ENCODE peak calls at places on chromosomes 7 and 10, in four cellular contexts. Q, R, X and W are unnamed samples.
A peak's percentile ranks its signal among the peaks of the same experiment; 100 is the strongest.

GRCh38 chr7:101154693-101155102 is 422 bp downstream of the AP1S1 start:
- DNase-seq in X (no peak), Q (no peak), R (no peak), W (no peak)

GRCh38 chr7:149027560-149028345 is 552 bp downstream of the PDIA4 start:
- DNase-seq in Q (no peak), R (no peak), X (no peak), W (peak; percentile 50)

GRCh38 chr10:78028438-78029293 is 649 bp downstream of the POLR3A start:
- DNase-seq in X (no peak), Q (no peak), R (peak; percentile 84), W (no peak)

GRCh38 chr7:104548861-104549260 is 220.5 kb downstream of the LHFPL3 start:
- DNase-seq in R (no peak), Q (no peak), X (no peak), W (no peak)

GRCh38 chr10:14062528-14063260 is 268.0 kb downstream of the FRMD4A start:
- DNase-seq in Q (no peak), X (no peak), R (no peak), W (no peak)

GRCh38 chr7:711967-712600 is 14.4 kb upstream of the DNAAF5 start:
- DNase-seq in Q (no peak), R (no peak), X (no peak), W (peak; percentile 83)

GRCh38 chr7:155381852-155382801 is 75.8 kb upstream of the EN2 start:
- DNase-seq in X (no peak), Q (no peak), R (no peak), W (peak; percentile 63)

GRCh38 chr7:9761224-9761623 is 1212.4 kb upstream of the PHF14 start:
- DNase-seq in X (no peak), R (no peak), Q (no peak), W (no peak)

GRCh38 chr10:59839576-59839975 is 66.8 kb downstream of the CCDC6 start:
- DNase-seq in X (no peak), Q (no peak), R (no peak), W (no peak)

GRCh38 chr7:138257459-138258193 is 181.4 kb downstream of the AKR1D1 start:
- DNase-seq in Q (no peak), X (peak; percentile 82), R (peak; percentile 99), W (no peak)

GRCh38 chr7:54687518-54688212 is 71.3 kb downstream of the SEC61G start:
- DNase-seq in Q (no peak), R (no peak), X (no peak), W (no peak)

GRCh38 chr10:34575882-34576281 is 239.2 kb downstream of the PARD3 start:
- DNase-seq in R (no peak), Q (no peak), X (no peak), W (no peak)

GRCh38 chr10:74704629-74705360 is 121.6 kb upstream of the KAT6B start:
- DNase-seq in R (peak; percentile 26), X (no peak), Q (no peak), W (no peak)

GRCh38 chr10:121617176-121617575 is 18.9 kb upstream of the FGFR2 start:
- DNase-seq in R (no peak), Q (no peak), X (no peak), W (no peak)

GRCh38 chr7:46485481-46486065 is 564.5 kb upstream of the IGFBP3 start:
- DNase-seq in R (no peak), Q (no peak), X (no peak), W (no peak)

GRCh38 chr7:43938892-43939482 is 12.8 kb downstream of the UBE2D4 start:
- DNase-seq in Q (no peak), X (no peak), R (no peak), W (no peak)

GRCh38 chr10:72285972-72286521 is 12.3 kb downstream of the DDIT4 start:
- DNase-seq in R (peak; percentile 41), X (no peak), Q (no peak), W (no peak)

GRCh38 chr10:100037758-100038315 is 28.1 kb upstream of the DNMBP start:
- DNase-seq in Q (no peak), X (no peak), R (no peak), W (no peak)

GRCh38 chr10:44517635-44518034 is 132.7 kb upstream of the CXCL12 start:
- DNase-seq in Q (no peak), R (peak; percentile 10), X (peak; percentile 50), W (peak; percentile 6)

GRCh38 chr7:136874393-136875032 is 6.1 kb downstream of the CHRM2 start:
- DNase-seq in Q (no peak), X (peak; percentile 71), R (peak; percentile 20), W (peak; percentile 72)

GRCh38 chr10:47452495-47453434 is 31.1 kb downstream of the ANXA8 start:
- DNase-seq in R (no peak), Q (no peak), X (no peak), W (peak; percentile 30)

GRCh38 chr7:154914580-154915380 is 88.1 kb downstream of the PAXIP1 start:
- DNase-seq in Q (no peak), X (no peak), R (no peak), W (peak; percentile 81)

GRCh38 chr10:6141296-6142151 is 52.7 kb downstream of the RBM17 start:
- DNase-seq in Q (peak; percentile 73), X (peak; percentile 38), R (no peak), W (peak; percentile 45)

GRCh38 chr10:130025811-130026510 is 61.9 kb upstream of the EBF3 start:
- DNase-seq in R (no peak), X (no peak), Q (no peak), W (no peak)

GRCh38 chr10:110834622-110835219 is 37.0 kb upstream of the PDCD4 start:
- DNase-seq in R (peak; percentile 50), Q (no peak), X (no peak), W (no peak)

GRCh38 chr10:21964983-21965665 is 38.4 kb downstream of the DNAJC1 start:
- DNase-seq in R (no peak), X (no peak), Q (no peak), W (no peak)

GRCh38 chr7:151403764-151404163 is 6.1 kb downstream of the WDR86 start:
- DNase-seq in Q (no peak), X (peak; percentile 50), R (no peak), W (no peak)

GRCh38 chr7:98754041-98754479 is 115.8 kb downstream of the TMEM130 start:
- DNase-seq in R (no peak), Q (no peak), X (no peak), W (peak; percentile 65)

GRCh38 chr10:110005716-110006115 is 2.1 kb upstream of the ADD3 start:
- DNase-seq in R (peak; percentile 35), X (no peak), Q (no peak), W (peak; percentile 10)

GRCh38 chr10:101079874-101080273 is 18.1 kb downstream of the KAZALD1 start:
- DNase-seq in Q (no peak), X (no peak), R (no peak), W (peak; percentile 82)

GRCh38 chr10:119441151-119441821 is 101.2 kb downstream of the RGS10 start:
- DNase-seq in Q (no peak), R (no peak), X (no peak), W (no peak)

DNA sequence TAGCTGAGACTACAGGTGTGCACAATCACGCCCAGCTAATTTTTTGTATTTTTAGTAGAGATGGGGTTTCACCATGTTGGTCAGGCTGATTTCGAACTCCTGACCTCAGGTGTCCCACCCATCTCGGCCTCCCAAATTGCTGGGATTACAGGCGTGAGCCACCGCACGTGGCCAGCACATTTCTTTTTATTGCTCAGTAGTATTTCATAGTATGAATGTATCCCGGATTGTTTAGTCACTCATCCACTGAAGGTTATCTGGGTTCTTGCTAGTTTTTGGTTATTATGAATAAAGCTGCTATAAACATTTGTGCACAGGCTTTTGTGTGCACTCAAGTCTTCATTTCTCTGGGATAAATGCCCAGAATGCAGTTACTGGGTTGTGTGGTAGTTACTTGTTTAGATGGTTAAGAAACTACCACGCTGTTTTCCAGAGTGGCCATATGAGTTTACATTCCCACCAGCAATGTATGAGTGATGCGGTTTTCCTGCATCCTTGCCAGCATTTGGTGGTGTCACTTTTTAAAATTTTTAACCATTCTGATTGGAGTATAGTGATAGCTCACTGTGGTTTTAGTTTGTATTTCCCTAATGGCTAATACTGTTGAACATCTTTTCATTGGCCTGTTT is 275.8 kb upstream of the LYZL1 start:
- DNase-seq in Q (no peak), X (no peak), R (no peak), W (no peak)
- TF ChIP-seq MAX in Q (no peak), X (no peak), R (no peak), W (no peak)

DNA sequence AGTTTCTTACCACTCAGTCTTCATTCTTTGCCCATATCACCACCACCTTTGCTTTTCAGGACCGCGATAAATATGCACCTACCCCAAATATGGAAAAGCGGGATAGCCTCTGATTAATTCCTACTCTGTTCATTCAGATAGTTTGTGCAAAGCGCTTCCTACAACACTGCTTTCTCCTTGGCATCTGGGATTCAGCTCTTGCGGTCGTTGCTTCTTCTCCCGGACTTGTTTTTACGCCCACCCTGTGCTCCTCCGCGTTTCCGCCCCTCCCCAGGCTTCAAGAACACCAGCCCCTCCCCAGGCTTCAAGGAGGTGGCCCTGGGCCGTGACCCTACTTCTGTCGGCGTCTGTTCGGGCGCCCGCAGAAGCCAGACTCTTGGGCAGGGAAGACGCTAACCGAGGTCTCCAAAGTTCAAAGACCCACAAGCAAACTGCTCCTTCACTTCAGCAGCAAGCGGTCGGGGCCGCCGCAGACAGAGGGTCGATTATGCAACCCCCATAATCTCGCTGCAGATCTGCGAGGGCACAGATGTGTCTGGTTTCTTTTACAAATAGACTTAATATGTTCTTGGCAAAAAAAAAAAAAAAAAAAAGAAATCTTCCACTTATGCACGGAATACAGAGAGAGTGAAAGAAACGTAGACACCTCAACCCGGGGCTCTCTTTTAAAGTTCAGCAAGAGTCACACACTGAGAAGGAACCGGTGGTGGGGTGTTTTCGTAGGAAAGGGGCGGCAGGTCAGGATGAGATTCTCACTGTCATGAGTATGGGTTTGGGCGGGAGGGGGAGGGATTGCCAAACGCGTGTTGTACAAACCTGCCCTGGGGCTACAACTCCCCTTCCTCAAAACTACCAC is 2.0 kb downstream of the DLX5 start:
- DNase-seq in Q (no peak), X (no peak), R (no peak), W (peak; percentile 52)
- TF ChIP-seq MXI1 in Q (no peak), X (no peak), R (no peak), W (no peak)

DNA sequence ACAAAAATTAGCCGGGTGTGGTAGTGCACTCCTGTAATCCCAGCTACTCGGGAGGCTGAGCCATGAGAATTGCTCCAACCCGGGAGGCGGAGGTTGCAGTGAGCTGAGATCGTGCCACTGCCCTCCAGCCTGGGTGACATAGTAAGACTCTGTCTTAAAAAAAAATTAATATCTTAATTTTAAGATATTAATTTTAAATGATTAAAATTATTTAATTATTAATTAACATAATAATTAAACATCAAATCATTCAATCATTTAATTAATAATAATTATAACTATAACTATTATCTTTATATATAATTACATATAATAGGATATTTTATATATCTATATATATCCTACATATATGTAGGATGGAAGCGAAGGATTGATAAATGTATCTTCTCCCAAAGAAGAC is 1.8 kb upstream of the HK1 start:
- DNase-seq in R (no peak), Q (no peak), X (no peak), W (no peak)
- TF ChIP-seq MAX in R (no peak), Q (no peak), X (no peak), W (no peak)

GRCh38 chr7:36115448-36116321 is 37.4 kb upstream of the EEPD1 start:
- DNase-seq in X (no peak), Q (peak; percentile 79), R (peak; percentile 82), W (peak; percentile 80)
- TF ChIP-seq MXI1 in X (no peak), Q (peak; percentile 36), R (peak; percentile 28), W (peak; percentile 40)

GRCh38 chr7:82945056-82945455 is 217.6 kb downstream of the PCLO start:
- DNase-seq in R (no peak), Q (no peak), X (no peak), W (no peak)
- TF ChIP-seq MAX in R (no peak), Q (no peak), X (no peak), W (no peak)